ENCODE peak calls at places on chromosomes 1 and 21, in eight cellular contexts. One of them, this sample, is unnamed.

GRCh38 chr1:44660176-44660575 is 14.1 kb downstream of the TMEM53 start:
- DNase-seq in chondrocyte: no peak
- DNase-seq in MCF 10A: peak; percentile 39
- DNase-seq in endothelial cell: no peak
- DNase-seq in endothelial cell of umbilical vein: no peak
- DNase-seq in right lobe of liver: peak; percentile 95
- DNase-seq in heart left ventricle: peak; percentile 90
- DNase-seq in adrenal gland: peak; percentile 92
- DNase-seq in this sample: no peak

GRCh38 chr1:230105754-230106625 is 39.0 kb downstream of the GALNT2 start:
- DNase-seq in right lobe of liver: no peak
- DNase-seq in endothelial cell of umbilical vein: peak; percentile 68
- DNase-seq in chondrocyte: no peak
- DNase-seq in adrenal gland: peak; percentile 71
- DNase-seq in heart left ventricle: no peak
- DNase-seq in MCF 10A: peak; percentile 99
- DNase-seq in endothelial cell: no peak
- DNase-seq in this sample: peak; percentile 55

GRCh38 chr1:211541715-211542477 is 37.1 kb downstream of the SLC30A1 start:
- DNase-seq in right lobe of liver: no peak
- DNase-seq in chondrocyte: no peak
- DNase-seq in endothelial cell of umbilical vein: peak; percentile 84
- DNase-seq in MCF 10A: no peak
- DNase-seq in adrenal gland: no peak
- DNase-seq in heart left ventricle: no peak
- DNase-seq in endothelial cell: no peak
- DNase-seq in this sample: no peak

GRCh38 chr1:109395602-109396512 is 1.9 kb downstream of the SORT1 start:
- DNase-seq in MCF 10A: no peak
- DNase-seq in endothelial cell of umbilical vein: no peak
- DNase-seq in right lobe of liver: no peak
- DNase-seq in heart left ventricle: no peak
- DNase-seq in endothelial cell: no peak
- DNase-seq in chondrocyte: no peak
- DNase-seq in adrenal gland: no peak
- DNase-seq in this sample: no peak

GRCh38 chr1:58395355-58395754 is 151.2 kb downstream of the OMA1 start:
- DNase-seq in endothelial cell: peak; percentile 8
- DNase-seq in heart left ventricle: no peak
- DNase-seq in chondrocyte: no peak
- DNase-seq in right lobe of liver: no peak
- DNase-seq in MCF 10A: peak; percentile 82
- DNase-seq in adrenal gland: no peak
- DNase-seq in endothelial cell of umbilical vein: peak; percentile 78
- DNase-seq in this sample: no peak

GRCh38 chr21:42991992-42992740 is 17.8 kb downstream of the PKNOX1 start:
- DNase-seq in endothelial cell: peak; percentile 23
- DNase-seq in MCF 10A: peak; percentile 41
- DNase-seq in right lobe of liver: no peak
- DNase-seq in endothelial cell of umbilical vein: peak; percentile 53
- DNase-seq in chondrocyte: no peak
- DNase-seq in adrenal gland: peak; percentile 72
- DNase-seq in heart left ventricle: peak; percentile 85
- DNase-seq in this sample: peak; percentile 28

GRCh38 chr1:46302091-46303037 is 1.1 kb downstream of the LRRC41 start:
- DNase-seq in endothelial cell: peak; percentile 68
- DNase-seq in MCF 10A: peak; percentile 46
- DNase-seq in heart left ventricle: peak; percentile 54
- DNase-seq in chondrocyte: peak; percentile 93
- DNase-seq in adrenal gland: peak; percentile 65
- DNase-seq in right lobe of liver: peak; percentile 69
- DNase-seq in endothelial cell of umbilical vein: peak; percentile 65
- DNase-seq in this sample: peak; percentile 87

GRCh38 chr1:87968259-87968955 is 639.7 kb downstream of the LMO4 start:
- DNase-seq in heart left ventricle: peak; percentile 68
- DNase-seq in adrenal gland: no peak
- DNase-seq in MCF 10A: no peak
- DNase-seq in chondrocyte: no peak
- DNase-seq in endothelial cell of umbilical vein: peak; percentile 96
- DNase-seq in right lobe of liver: no peak
- DNase-seq in endothelial cell: no peak
- DNase-seq in this sample: no peak

GRCh38 chr1:80448081-80448480 is 1352.7 kb upstream of the ADGRL2 start:
- DNase-seq in endothelial cell of umbilical vein: no peak
- DNase-seq in heart left ventricle: no peak
- DNase-seq in adrenal gland: no peak
- DNase-seq in endothelial cell: no peak
- DNase-seq in MCF 10A: no peak
- DNase-seq in right lobe of liver: no peak
- DNase-seq in chondrocyte: no peak
- DNase-seq in this sample: no peak

DNA sequence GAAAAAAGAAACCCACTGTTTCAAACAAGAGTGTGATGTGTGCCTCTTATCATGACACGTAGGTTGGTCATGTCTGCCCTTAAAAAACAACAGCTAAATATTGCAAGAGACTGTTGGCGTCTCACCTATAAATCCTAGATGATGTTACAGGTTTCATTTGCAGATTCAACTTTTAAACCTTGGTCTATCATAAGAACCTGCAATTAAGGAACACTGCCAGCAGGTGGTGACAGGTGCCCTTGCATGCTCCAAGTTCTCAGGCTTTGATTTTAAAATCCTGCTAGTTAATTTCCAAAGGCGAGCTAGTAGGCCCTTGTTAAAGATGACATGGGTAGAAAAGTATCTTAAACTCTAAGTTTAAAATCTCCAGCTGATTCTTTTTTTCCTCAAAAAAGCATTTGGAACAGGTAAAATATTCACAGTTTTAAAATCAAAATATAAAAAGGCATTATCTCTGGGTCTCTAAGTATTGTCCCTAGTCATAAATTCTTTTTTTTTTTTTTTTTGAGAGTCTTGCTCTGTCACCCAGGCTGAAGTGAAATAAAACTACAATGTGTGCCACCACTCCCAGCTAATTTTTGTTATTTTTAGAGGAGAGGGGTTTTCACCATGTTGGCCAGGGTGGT is 39.1 kb downstream of the CLSTN1 start:
- DNase-seq in heart left ventricle: peak; percentile 38
- DNase-seq in right lobe of liver: no peak
- DNase-seq in MCF 10A: peak; percentile 75
- DNase-seq in chondrocyte: no peak
- DNase-seq in endothelial cell of umbilical vein: peak; percentile 60
- DNase-seq in endothelial cell: peak; percentile 55
- DNase-seq in adrenal gland: peak; percentile 80
- DNase-seq in this sample: peak; percentile 70
- TF ChIP-seq CTCF in heart left ventricle: peak; percentile 67
- TF ChIP-seq CTCF in right lobe of liver: peak; percentile 76
- TF ChIP-seq CTCF in MCF 10A: peak; percentile 77
- TF ChIP-seq CTCF in chondrocyte: peak; percentile 85
- TF ChIP-seq CTCF in endothelial cell of umbilical vein: peak; percentile 57
- TF ChIP-seq CTCF in endothelial cell: peak; percentile 78
- TF ChIP-seq CTCF in adrenal gland: peak; percentile 70
- TF ChIP-seq CTCF in this sample: peak; percentile 64

DNA sequence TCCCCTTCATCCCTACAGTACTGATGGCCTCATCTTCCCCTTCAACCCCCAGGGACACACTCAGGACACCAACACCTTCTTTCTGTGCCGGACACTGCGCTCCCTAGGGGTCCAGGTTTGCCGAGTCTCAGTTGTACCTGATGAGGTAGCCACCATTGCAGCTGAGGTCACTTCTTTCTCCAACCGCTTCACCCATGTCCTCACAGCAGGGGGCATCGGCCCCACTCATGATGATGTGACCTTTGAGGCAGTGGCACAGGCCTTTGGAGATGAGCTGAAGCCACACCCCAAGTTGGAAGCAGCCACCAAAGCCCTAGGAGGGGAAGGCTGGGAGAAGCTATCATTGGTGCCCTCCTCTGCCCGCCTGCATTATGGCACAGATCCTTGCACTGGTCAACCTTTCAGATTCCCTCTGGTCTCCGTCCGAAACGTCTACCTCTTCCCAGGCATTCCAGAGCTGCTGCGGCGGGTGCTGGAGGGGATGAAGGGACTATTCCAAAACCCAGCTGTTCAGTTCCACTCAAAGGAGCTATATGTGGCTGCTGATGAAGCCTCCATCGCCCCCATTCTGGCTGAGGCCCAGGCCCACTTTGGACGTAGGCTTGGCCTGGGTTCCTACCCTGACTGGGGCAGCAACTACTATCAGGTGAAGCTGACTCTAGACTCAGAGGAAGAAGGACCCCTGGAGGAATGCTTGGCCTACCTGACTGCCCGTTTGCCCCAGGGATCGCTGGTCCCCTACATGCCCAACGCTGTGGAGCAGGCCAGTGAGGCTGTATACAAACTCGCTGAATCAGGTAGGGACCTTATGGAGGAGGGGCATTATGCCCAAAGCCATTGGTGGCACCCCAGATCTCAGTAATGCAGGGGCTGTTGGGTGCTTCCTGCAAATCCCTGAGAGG is 5.1 kb upstream of the LENEP start:
- DNase-seq in endothelial cell: no peak
- DNase-seq in MCF 10A: no peak
- DNase-seq in heart left ventricle: no peak
- DNase-seq in right lobe of liver: no peak
- DNase-seq in endothelial cell of umbilical vein: no peak
- DNase-seq in adrenal gland: no peak
- DNase-seq in chondrocyte: peak; percentile 51
- DNase-seq in this sample: no peak
- TF ChIP-seq CTCF in endothelial cell: no peak
- TF ChIP-seq CTCF in MCF 10A: no peak
- TF ChIP-seq CTCF in heart left ventricle: no peak
- TF ChIP-seq CTCF in right lobe of liver: no peak
- TF ChIP-seq CTCF in endothelial cell of umbilical vein: no peak
- TF ChIP-seq CTCF in adrenal gland: no peak
- TF ChIP-seq CTCF in chondrocyte: no peak
- TF ChIP-seq CTCF in this sample: no peak

GRCh38 chr21:21232320-21232719 is 234.1 kb downstream of the NCAM2 start:
- DNase-seq in adrenal gland: no peak
- DNase-seq in MCF 10A: peak; percentile 53
- DNase-seq in right lobe of liver: no peak
- DNase-seq in endothelial cell: peak; percentile 9
- DNase-seq in chondrocyte: no peak
- DNase-seq in heart left ventricle: no peak
- DNase-seq in endothelial cell of umbilical vein: peak; percentile 22
- DNase-seq in this sample: no peak
- TF ChIP-seq CTCF in adrenal gland: peak; percentile 67
- TF ChIP-seq CTCF in MCF 10A: peak; percentile 57
- TF ChIP-seq CTCF in right lobe of liver: peak; percentile 71
- TF ChIP-seq CTCF in endothelial cell: peak; percentile 51
- TF ChIP-seq CTCF in chondrocyte: peak; percentile 89
- TF ChIP-seq CTCF in heart left ventricle: peak; percentile 22
- TF ChIP-seq CTCF in endothelial cell of umbilical vein: no peak
- TF ChIP-seq CTCF in this sample: no peak

GRCh38 chr1:209576798-209577197 is 6.7 kb upstream of the CAMK1G start:
- DNase-seq in adrenal gland: peak; percentile 93
- DNase-seq in endothelial cell of umbilical vein: peak; percentile 72
- DNase-seq in heart left ventricle: peak; percentile 81
- DNase-seq in chondrocyte: no peak
- DNase-seq in MCF 10A: peak; percentile 97
- DNase-seq in endothelial cell: peak; percentile 94
- DNase-seq in right lobe of liver: peak; percentile 83
- DNase-seq in this sample: peak; percentile 76
- TF ChIP-seq CTCF in adrenal gland: peak; percentile 96
- TF ChIP-seq CTCF in endothelial cell of umbilical vein: peak; percentile 95
- TF ChIP-seq CTCF in heart left ventricle: peak; percentile 94
- TF ChIP-seq CTCF in chondrocyte: peak; percentile 96
- TF ChIP-seq CTCF in MCF 10A: peak; percentile 100
- TF ChIP-seq CTCF in endothelial cell: peak; percentile 74
- TF ChIP-seq CTCF in right lobe of liver: peak; percentile 94
- TF ChIP-seq CTCF in this sample: peak; percentile 97

This sample was measured in GM13976.